ENCODE peak calls at places on chromosomes 3 and 15, in ten cellular contexts. Y is iPS-NIHi11; W is fibroblast of the aortic adventitia; P is T-cell; Q is stimulated activated effector memory CD8-positive, alpha-beta T cell treated with anti-CD3 and anti-CD28 coated beads, Interleukin-12 subunit alpha, Interleukin-12 subunit beta, amount 100 ng/mL, for 72 hours; A is AG10803; O is EH; V is HEK293T; S is stimulated activated CD4-positive, alpha-beta T cell treated with anti-CD3 and anti-CD28 coated beads, Interleukin-15, amount 100 ng/mL, for 24 hours; Z is fibroblast of villous mesenchyme. H is an unnamed sample.

GRCh38 chr3:79167651-79168416 is 600.0 kb downstream of the ROBO1 start:
- DNase-seq in Q (no peak), V (no peak), O (peak; percentile 97), Y (no peak), P (no peak), Z (peak; percentile 80), W (peak; percentile 99), S (no peak), A (peak; percentile 93), H (no peak)

GRCh38 chr15:66650433-66650832 is 51.6 kb upstream of the SMAD6 start:
- DNase-seq in S (no peak), O (peak; percentile 29), Z (peak; percentile 45), A (no peak), W (no peak), Y (no peak), V (no peak), Q (no peak), P (no peak), H (no peak)

GRCh38 chr3:53269888-53270880 is 14.4 kb upstream of the TKT start:
- DNase-seq in Y (peak; percentile 85), S (peak; percentile 28), O (peak; percentile 100), V (peak; percentile 54), A (peak; percentile 99), Z (peak; percentile 98), W (peak; percentile 100), P (no peak), Q (no peak), H (peak; percentile 95)

GRCh38 chr15:95024388-95024787 is 793.0 kb downstream of the MCTP2 start:
- DNase-seq in S (no peak), O (peak; percentile 45), V (peak; percentile 20), P (no peak), W (peak; percentile 14), A (peak; percentile 49), Q (no peak), Y (peak; percentile 10), Z (peak; percentile 54), H (peak; percentile 47)

GRCh38 chr15:61682891-61683500 is 377.3 kb downstream of the VPS13C start:
- DNase-seq in Y (no peak), V (no peak), P (no peak), O (no peak), W (no peak), Z (no peak), Q (no peak), A (no peak), S (no peak), H (no peak)

GRCh38 chr15:49985463-49985862 is 133.6 kb downstream of the ATP8B4 start:
- DNase-seq in W (no peak), S (no peak), P (no peak), V (no peak), A (no peak), Q (no peak), O (no peak), Z (no peak), Y (no peak), H (no peak)

GRCh38 chr15:40016224-40016865 is 22.6 kb downstream of the SRP14 start:
- DNase-seq in A (peak; percentile 21), V (no peak), Y (peak; percentile 16), P (no peak), Z (no peak), S (no peak), Q (no peak), O (no peak), W (peak; percentile 65), H (no peak)

GRCh38 chr15:67109141-67110034 is 44.0 kb downstream of the SMAD3 start:
- DNase-seq in A (peak; percentile 97), P (no peak), W (peak; percentile 95), Z (peak; percentile 99), Y (no peak), S (no peak), O (peak; percentile 99), Q (no peak), V (no peak), H (no peak)

GRCh38 chr3:100737334-100737733 is 28.0 kb downstream of the TFG start:
- DNase-seq in Q (no peak), Y (peak; percentile 45), V (peak; percentile 13), S (no peak), W (peak; percentile 48), P (no peak), O (peak; percentile 40), Z (peak; percentile 16), A (peak; percentile 37), H (peak; percentile 64)

GRCh38 chr3:3783675-3784074 is 15.6 kb upstream of the LRRN1 start:
- DNase-seq in A (no peak), V (no peak), S (no peak), Q (no peak), Z (no peak), O (no peak), W (no peak), Y (no peak), P (no peak), H (no peak)

GRCh38 chr15:77508541-77509505 is 88.1 kb downstream of the HMG20A start:
- DNase-seq in Q (no peak), W (peak; percentile 91), A (peak; percentile 40), O (peak; percentile 8), V (no peak), Z (no peak), S (no peak), P (no peak), Y (no peak), H (no peak)

GRCh38 chr3:126156468-126156867 is 23.9 kb downstream of the ALDH1L1 start:
- DNase-seq in A (no peak), P (no peak), Y (peak; percentile 56), V (peak; percentile 8), O (no peak), Z (no peak), Q (peak; percentile 41), W (no peak), S (no peak), H (no peak)

GRCh38 chr3:59425942-59426341 is 376.1 kb upstream of the CFAP20DC start:
- DNase-seq in Q (peak; percentile 68), V (no peak), S (peak; percentile 65), Y (no peak), W (no peak), A (no peak), Z (no peak), P (peak; percentile 5), O (no peak), H (no peak)

GRCh38 chr3:126114406-126115386 is 30.8 kb upstream of the SLC41A3 start:
- DNase-seq in S (no peak), O (no peak), Y (no peak), A (no peak), P (no peak), V (no peak), Z (no peak), W (no peak), Q (no peak), H (peak; percentile 30)

GRCh38 chr15:48498828-48499227 is 146.7 kb downstream of the FBN1 start:
- DNase-seq in A (no peak), Z (no peak), V (no peak), P (no peak), Q (no peak), O (no peak), Y (no peak), W (no peak), S (no peak), H (no peak)

GRCh38 chr15:41207687-41208448 is 22.7 kb downstream of the EXD1 start:
- DNase-seq in Q (no peak), Z (peak; percentile 23), S (no peak), P (no peak), O (peak; percentile 48), Y (no peak), V (no peak), A (peak; percentile 38), W (peak; percentile 41), H (no peak)

GRCh38 chr3:142117052-142117451 is 32.3 kb downstream of the TFDP2 start:
- DNase-seq in P (no peak), V (no peak), W (no peak), Y (no peak), Z (peak; percentile 3), S (no peak), Q (no peak), O (no peak), A (no peak), H (no peak)

GRCh38 chr3:35042210-35042960 is 596.9 kb upstream of the ARPP21 start:
- DNase-seq in V (no peak), A (no peak), Y (no peak), W (no peak), S (no peak), Z (no peak), Q (no peak), P (no peak), O (no peak), H (no peak)

GRCh38 chr3:102225407-102226132 is 209.2 kb upstream of the ZPLD1 start:
- DNase-seq in P (no peak), O (peak; percentile 83), A (peak; percentile 79), V (peak; percentile 45), W (peak; percentile 89), Z (peak; percentile 84), Y (peak; percentile 43), S (no peak), Q (no peak), H (no peak)

GRCh38 chr15:52559583-52559982 is 9.2 kb downstream of the ARPP19 start:
- DNase-seq in Y (no peak), Z (peak; percentile 16), P (no peak), A (no peak), S (peak; percentile 74), V (no peak), W (peak; percentile 56), O (peak; percentile 38), Q (peak; percentile 72), H (no peak)

GRCh38 chr3:53804697-53805462 is 41.3 kb downstream of the CHDH start:
- DNase-seq in Z (peak; percentile 14), O (peak; percentile 91), A (peak; percentile 80), V (peak; percentile 20), W (peak; percentile 79), Q (no peak), P (no peak), S (no peak), Y (peak; percentile 40), H (peak; percentile 79)

GRCh38 chr15:44490628-44491027 is 46.3 kb upstream of the EIF3J start:
- DNase-seq in W (peak; percentile 23), Z (no peak), S (no peak), A (no peak), Y (no peak), O (peak; percentile 21), V (no peak), P (no peak), Q (no peak), H (no peak)

GRCh38 chr15:70277556-70277955 is 179.8 kb upstream of the TLE3 start:
- DNase-seq in W (no peak), Z (no peak), V (no peak), Y (no peak), O (no peak), S (no peak), A (no peak), P (no peak), Q (no peak), H (no peak)

GRCh38 chr15:57278439-57278838 is 97.9 kb upstream of the CGNL1 start:
- DNase-seq in A (no peak), Z (no peak), W (no peak), P (no peak), O (no peak), S (no peak), Q (no peak), Y (no peak), V (no peak), H (no peak)

GRCh38 chr3:68819361-68819760 is 113.0 kb downstream of the TAFA4 start:
- DNase-seq in O (no peak), P (no peak), S (no peak), V (no peak), Z (no peak), A (no peak), W (no peak), Y (no peak), Q (no peak), H (no peak)

GRCh38 chr3:160226026-160226739 is 961 bp downstream of the C3orf80 start:
- DNase-seq in W (no peak), V (peak; percentile 35), Z (peak; percentile 9), S (peak; percentile 15), P (no peak), Q (no peak), Y (peak; percentile 45), A (no peak), O (no peak), H (peak; percentile 82)

GRCh38 chr3:179840985-179841384 is 188.1 kb downstream of the USP13 start:
- DNase-seq in Q (no peak), Y (peak; percentile 18), O (peak; percentile 44), Z (peak; percentile 25), W (peak; percentile 63), A (peak; percentile 31), S (no peak), V (no peak), P (no peak), H (no peak)